ENCODE peak calls at places on chromosome 6, in five cellular contexts. R is HCT116, H is HepG2, S is K562, D is GM12878. B is an unnamed sample.

GRCh38 chr6:169700296-169700695 is 1.5 kb downstream of the WDR27 start:
- DNase-seq in R (no peak), H (no peak), S (no peak), D (no peak), B (no peak)

GRCh38 chr6:148343028-148343374 is 363 bp downstream of the SASH1 start:
- DNase-seq in R (no peak), H (no peak), S (no peak), D (no peak), B (no peak)

GRCh38 chr6:55198708-55199107 is 24.4 kb downstream of the HCRTR2 start:
- DNase-seq in R (no peak), H (no peak), S (no peak), D (no peak), B (no peak)

GRCh38 chr6:31659649-31660223 is 842 bp downstream of the C6orf47 start:
- DNase-seq in R (no peak), H (no peak), S (peak; percentile 59), D (no peak), B (no peak)

GRCh38 chr6:138545621-138545980 is 46.3 kb upstream of the NHSL1 start:
- DNase-seq in R (no peak), H (no peak), S (no peak), D (no peak), B (peak; percentile 16)

GRCh38 chr6:115137910-115138309 is 795.1 kb upstream of the HS3ST5 start:
- DNase-seq in R (no peak), H (no peak), S (no peak), D (no peak), B (no peak)

GRCh38 chr6:26232950-26233607 is 131.9 kb upstream of the BTN3A2 start:
- DNase-seq in R (no peak), H (no peak), S (peak; percentile 16), D (peak; percentile 55), B (no peak)

GRCh38 chr6:45123023-45123422 is 205.1 kb upstream of the RUNX2 start:
- DNase-seq in R (no peak), H (no peak), S (no peak), D (no peak), B (no peak)

GRCh38 chr6:10587694-10588392 is 66.7 kb downstream of the GCNT2 start:
- DNase-seq in R (no peak), H (no peak), S (peak; percentile 36), D (no peak), B (no peak)

GRCh38 chr6:163414367-163415175 is at the start of gene QKI:
- DNase-seq in R (no peak), H (peak; percentile 59), S (peak; percentile 89), D (no peak), B (no peak)

GRCh38 chr6:162962093-162962492 is 234.3 kb downstream of the PACRG start:
- DNase-seq in R (no peak), H (no peak), S (no peak), D (no peak), B (no peak)

GRCh38 chr6:99943846-99944245 is 50.2 kb downstream of the MCHR2 start:
- DNase-seq in R (no peak), H (no peak), S (no peak), D (no peak), B (no peak)

GRCh38 chr6:107173779-107174178 is 58.5 kb upstream of the BEND3 start:
- DNase-seq in R (no peak), H (no peak), S (no peak), D (no peak), B (no peak)

GRCh38 chr6:83914953-83915352 is 55.5 kb downstream of the CYB5R4 start:
- DNase-seq in R (no peak), H (no peak), S (no peak), D (no peak), B (no peak)

GRCh38 chr6:105432797-105433196 is 29.9 kb upstream of the PREP start:
- DNase-seq in R (peak; percentile 34), H (peak; percentile 10), S (no peak), D (no peak), B (no peak)

GRCh38 chr6:131694832-131695426 is 6.3 kb downstream of the OR2A4 start:
- DNase-seq in R (peak; percentile 47), H (peak; percentile 77), S (peak; percentile 68), D (no peak), B (peak; percentile 63)

GRCh38 chr6:89596056-89596455 is 42.5 kb downstream of the LYRM2 start:
- DNase-seq in R (no peak), H (no peak), S (no peak), D (peak; percentile 52), B (no peak)

GRCh38 chr6:15303920-15304291 is 58.0 kb downstream of the JARID2 start:
- DNase-seq in R (no peak), H (no peak), S (no peak), D (no peak), B (no peak)

GRCh38 chr6:158633127-158633526 is 11.4 kb downstream of the DYNLT1 start:
- DNase-seq in R (no peak), H (no peak), S (no peak), D (no peak), B (no peak)

GRCh38 chr6:158629376-158630221 is 14.9 kb downstream of the DYNLT1 start:
- DNase-seq in R (no peak), H (peak; percentile 71), S (no peak), D (no peak), B (no peak)

GRCh38 chr6:158628542-158628941 is 16.0 kb downstream of the DYNLT1 start:
- DNase-seq in R (no peak), H (no peak), S (no peak), D (no peak), B (no peak)

GRCh38 chr6:158631678-158632537 is 12.6 kb downstream of the DYNLT1 start:
- DNase-seq in R (peak; percentile 69), H (no peak), S (peak; percentile 87), D (no peak), B (no peak)

DNA sequence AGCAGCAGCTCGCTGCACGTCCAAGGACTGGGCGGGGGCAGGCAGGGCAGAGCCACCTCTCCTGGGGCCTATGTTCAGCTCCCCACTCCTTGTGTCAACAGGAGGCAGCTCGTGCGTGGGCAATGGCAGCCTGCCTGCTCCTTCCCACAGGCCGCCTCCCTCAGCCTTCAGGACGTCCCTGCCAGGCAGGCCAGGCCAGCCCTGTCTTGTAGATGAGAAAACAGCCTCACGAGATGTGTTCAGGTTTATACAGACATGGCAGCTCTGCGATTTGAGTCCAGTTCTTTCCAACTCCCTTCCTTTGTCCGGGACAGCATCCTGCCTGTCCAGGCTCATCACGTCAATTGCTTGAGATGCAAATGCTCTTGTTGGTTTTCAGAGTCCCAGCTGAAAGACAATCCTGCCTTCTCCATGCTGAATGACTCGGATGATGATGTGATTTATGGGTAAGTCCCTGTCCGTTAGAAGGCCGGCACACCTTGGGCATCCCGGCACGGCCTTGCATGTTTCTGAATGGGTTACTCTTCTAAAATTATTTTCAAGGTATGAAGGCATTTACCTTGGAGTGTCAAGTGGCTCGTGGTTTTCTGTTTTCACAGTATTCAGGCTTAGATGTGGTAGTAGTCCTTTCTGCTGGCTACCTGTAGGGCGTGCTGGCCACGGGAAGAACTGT is 13.5 kb downstream of the DYNLT1 start:
- DNase-seq in R (no peak), H (no peak), S (no peak), D (no peak), B (no peak)
- H3K4me1 ChIP-seq in R (peaks cover 39% of the 10 kb centered on the region), H (peaks cover 56% of the 10 kb centered on the region), S (peaks cover 21% of the 10 kb centered on the region), D (no peaks in the 10 kb centered on the region), B (peaks cover 9% of the 10 kb centered on the region)

DNA sequence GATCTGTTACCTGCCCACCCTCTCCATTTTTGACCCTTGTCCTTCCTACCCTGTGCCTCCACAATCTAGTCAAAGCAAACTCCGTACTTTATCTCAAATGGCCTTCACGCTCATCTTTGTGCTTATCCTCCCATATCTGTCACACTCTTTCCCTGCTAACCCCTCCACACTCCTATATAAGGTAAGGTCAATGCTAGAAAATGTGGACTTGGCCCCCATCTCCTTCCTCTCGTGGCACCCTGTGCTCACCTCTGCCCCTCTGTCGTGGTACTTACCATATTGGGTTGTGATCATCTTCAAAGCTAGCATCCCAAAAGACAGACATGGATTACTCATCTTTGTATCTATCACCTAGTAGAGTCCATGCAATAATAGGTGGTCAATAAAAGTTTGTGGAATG is 127.6 kb upstream of the FOXQ1 start:
- DNase-seq in R (no peak), H (no peak), S (no peak), D (no peak), B (no peak)
- TF ChIP-seq ZNF274 in R (no peak), H (no peak), S (no peak), D (no peak), B (no peak)

DNA sequence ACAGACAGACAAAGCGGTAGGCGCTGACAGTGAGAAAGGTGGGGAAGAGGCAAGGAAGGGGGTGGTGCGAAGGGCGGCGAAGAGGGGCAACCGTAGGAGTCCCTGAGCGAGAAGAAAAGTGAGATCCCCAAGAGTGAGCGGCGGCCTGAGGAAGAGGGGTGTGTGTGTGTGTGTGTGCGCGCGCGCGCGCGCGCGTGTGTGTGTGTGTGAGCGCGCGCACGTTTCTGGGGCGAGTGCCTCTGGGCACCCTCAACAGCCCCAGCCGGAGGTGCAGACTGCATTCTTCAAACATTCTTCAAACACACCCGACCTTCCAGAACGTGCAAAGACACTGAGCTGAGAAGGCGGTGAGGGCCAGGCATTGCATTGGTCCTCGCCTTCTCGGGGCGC is 76.2 kb upstream of the FOXP4 start:
- DNase-seq in R (no peak), H (no peak), S (no peak), D (no peak), B (no peak)
- H3K4me3 ChIP-seq in R (no peak overlapping the region), H (no peak overlapping the region), S (no peak overlapping the region), D (peak overlapping the region; percentile 16), B (peak overlapping the region; percentile 40)

DNA sequence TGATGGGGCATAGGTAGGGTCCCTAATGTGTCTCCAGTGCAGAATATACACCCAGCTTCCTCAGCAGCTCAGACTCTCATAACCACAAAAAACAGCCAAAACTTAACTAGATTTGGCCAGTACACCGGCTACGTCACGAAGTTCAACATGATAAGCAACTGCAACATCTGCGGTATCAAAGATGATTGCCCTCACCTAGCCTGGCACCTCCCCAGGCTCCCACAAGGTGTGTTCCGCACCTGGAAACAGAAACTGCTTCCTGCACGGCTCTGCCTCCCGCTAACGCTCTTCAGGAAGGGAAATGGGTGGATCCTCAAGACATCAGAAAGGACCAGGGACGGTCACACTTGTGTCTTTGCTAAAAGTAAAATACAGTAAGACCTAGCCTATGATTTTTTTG is 9.5 kb downstream of the TXNDC5 start:
- DNase-seq in R (no peak), H (no peak), S (no peak), D (no peak), B (no peak)
- H3K4me1 ChIP-seq in R (no peaks in the 10 kb centered on the region), H (peaks cover 28% of the 10 kb centered on the region), S (peaks cover 5% of the 10 kb centered on the region), D (peaks cover 21% of the 10 kb centered on the region), B (no peaks in the 10 kb centered on the region)

GRCh38 chr6:112232845-112233256 is 21.5 kb downstream of the LAMA4 start:
- DNase-seq in R (no peak), H (no peak), S (no peak), D (no peak), B (no peak)

GRCh38 chr6:112231609-112232060 is 22.7 kb downstream of the LAMA4 start:
- DNase-seq in R (no peak), H (no peak), S (no peak), D (no peak), B (no peak)

GRCh38 chr6:112235956-112236355 is 18.4 kb downstream of the LAMA4 start:
- DNase-seq in R (no peak), H (no peak), S (no peak), D (no peak), B (no peak)

GRCh38 chr6:112234596-112234995 is 19.8 kb downstream of the LAMA4 start:
- DNase-seq in R (no peak), H (no peak), S (no peak), D (no peak), B (no peak)

GRCh38 chr6:112233864-112234263 is 20.5 kb downstream of the LAMA4 start:
- DNase-seq in R (no peak), H (no peak), S (no peak), D (no peak), B (no peak)
- TF ChIP-seq ZNF274 in R (no peak), H (no peak), S (no peak), D (no peak), B (no peak)